ENCODE peak calls at places on chromosome X, in seven cellular contexts. One of them, this sample, is unnamed.

GRCh38 chrX:129877401-129877800 is 28.6 kb upstream of the UTP14A start:
- DNase-seq in MCF 10A: no peak
- DNase-seq in A549: no peak
- DNase-seq in stimulated activated CD8-positive, alpha-beta memory T cell treated with anti-CD3 and anti-CD28 coated beads, Interleukin-15, amount 100 ng/mL, for 48 hours: no peak
- DNase-seq in stimulated activated CD4-positive, alpha-beta T cell treated with anti-CD3 and anti-CD28 coated beads, Interleukin-2, amount 100 ng/mL, for 4 hours: no peak
- DNase-seq in WERI-Rb-1: no peak
- DNase-seq in activated CD8-positive, alpha-beta T cell treated with anti-CD3 and anti-CD28 coated beads for 36 hours: no peak
- DNase-seq in this sample: no peak

GRCh38 chrX:19886888-19887531 is 390 bp downstream of the SH3KBP1 start:
- DNase-seq in activated CD8-positive, alpha-beta T cell treated with anti-CD3 and anti-CD28 coated beads for 36 hours: peak
- DNase-seq in stimulated activated CD4-positive, alpha-beta T cell treated with anti-CD3 and anti-CD28 coated beads, Interleukin-2, amount 100 ng/mL, for 4 hours: no peak
- DNase-seq in A549: peak
- DNase-seq in WERI-Rb-1: peak
- DNase-seq in MCF 10A: no peak
- DNase-seq in stimulated activated CD8-positive, alpha-beta memory T cell treated with anti-CD3 and anti-CD28 coated beads, Interleukin-15, amount 100 ng/mL, for 48 hours: no peak
- DNase-seq in this sample: no peak

GRCh38 chrX:13647709-13648212 is 5.2 kb upstream of the TCEANC start:
- DNase-seq in activated CD8-positive, alpha-beta T cell treated with anti-CD3 and anti-CD28 coated beads for 36 hours: peak
- DNase-seq in A549: no peak
- DNase-seq in stimulated activated CD8-positive, alpha-beta memory T cell treated with anti-CD3 and anti-CD28 coated beads, Interleukin-15, amount 100 ng/mL, for 48 hours: peak
- DNase-seq in stimulated activated CD4-positive, alpha-beta T cell treated with anti-CD3 and anti-CD28 coated beads, Interleukin-2, amount 100 ng/mL, for 4 hours: peak
- DNase-seq in WERI-Rb-1: no peak
- DNase-seq in MCF 10A: peak
- DNase-seq in this sample: no peak

GRCh38 chrX:151081016-151081415 is 95.4 kb upstream of the GPR50 start:
- DNase-seq in MCF 10A: no peak
- DNase-seq in A549: no peak
- DNase-seq in WERI-Rb-1: no peak
- DNase-seq in stimulated activated CD4-positive, alpha-beta T cell treated with anti-CD3 and anti-CD28 coated beads, Interleukin-2, amount 100 ng/mL, for 4 hours: no peak
- DNase-seq in stimulated activated CD8-positive, alpha-beta memory T cell treated with anti-CD3 and anti-CD28 coated beads, Interleukin-15, amount 100 ng/mL, for 48 hours: no peak
- DNase-seq in activated CD8-positive, alpha-beta T cell treated with anti-CD3 and anti-CD28 coated beads for 36 hours: no peak
- DNase-seq in this sample: no peak

GRCh38 chrX:153970398-153971123 is 1.1 kb downstream of the HCFC1 start:
- DNase-seq in stimulated activated CD4-positive, alpha-beta T cell treated with anti-CD3 and anti-CD28 coated beads, Interleukin-2, amount 100 ng/mL, for 4 hours: no peak
- DNase-seq in A549: no peak
- DNase-seq in MCF 10A: peak
- DNase-seq in WERI-Rb-1: peak
- DNase-seq in stimulated activated CD8-positive, alpha-beta memory T cell treated with anti-CD3 and anti-CD28 coated beads, Interleukin-15, amount 100 ng/mL, for 48 hours: no peak
- DNase-seq in activated CD8-positive, alpha-beta T cell treated with anti-CD3 and anti-CD28 coated beads for 36 hours: no peak
- DNase-seq in this sample: peak

GRCh38 chrX:71666240-71667223 is 814 bp upstream of the LOC101059915 start:
- DNase-seq in MCF 10A: no peak
- DNase-seq in stimulated activated CD4-positive, alpha-beta T cell treated with anti-CD3 and anti-CD28 coated beads, Interleukin-2, amount 100 ng/mL, for 4 hours: no peak
- DNase-seq in WERI-Rb-1: no peak
- DNase-seq in A549: no peak
- DNase-seq in activated CD8-positive, alpha-beta T cell treated with anti-CD3 and anti-CD28 coated beads for 36 hours: no peak
- DNase-seq in stimulated activated CD8-positive, alpha-beta memory T cell treated with anti-CD3 and anti-CD28 coated beads, Interleukin-15, amount 100 ng/mL, for 48 hours: no peak
- DNase-seq in this sample: no peak

GRCh38 chrX:69065451-69065850 is 99.8 kb downstream of the PJA1 start:
- DNase-seq in stimulated activated CD8-positive, alpha-beta memory T cell treated with anti-CD3 and anti-CD28 coated beads, Interleukin-15, amount 100 ng/mL, for 48 hours: no peak
- DNase-seq in MCF 10A: peak
- DNase-seq in stimulated activated CD4-positive, alpha-beta T cell treated with anti-CD3 and anti-CD28 coated beads, Interleukin-2, amount 100 ng/mL, for 4 hours: no peak
- DNase-seq in A549: no peak
- DNase-seq in WERI-Rb-1: no peak
- DNase-seq in activated CD8-positive, alpha-beta T cell treated with anti-CD3 and anti-CD28 coated beads for 36 hours: no peak
- DNase-seq in this sample: no peak

GRCh38 chrX:30665471-30665870 is 12.2 kb downstream of the GK start:
- DNase-seq in WERI-Rb-1: no peak
- DNase-seq in stimulated activated CD4-positive, alpha-beta T cell treated with anti-CD3 and anti-CD28 coated beads, Interleukin-2, amount 100 ng/mL, for 4 hours: no peak
- DNase-seq in MCF 10A: no peak
- DNase-seq in activated CD8-positive, alpha-beta T cell treated with anti-CD3 and anti-CD28 coated beads for 36 hours: no peak
- DNase-seq in A549: no peak
- DNase-seq in stimulated activated CD8-positive, alpha-beta memory T cell treated with anti-CD3 and anti-CD28 coated beads, Interleukin-15, amount 100 ng/mL, for 48 hours: no peak
- DNase-seq in this sample: no peak

GRCh38 chrX:1164322-1165288 is 47.8 kb downstream of the CRLF2 start:
- DNase-seq in activated CD8-positive, alpha-beta T cell treated with anti-CD3 and anti-CD28 coated beads for 36 hours: peak
- DNase-seq in stimulated activated CD4-positive, alpha-beta T cell treated with anti-CD3 and anti-CD28 coated beads, Interleukin-2, amount 100 ng/mL, for 4 hours: no peak
- DNase-seq in WERI-Rb-1: no peak
- DNase-seq in stimulated activated CD8-positive, alpha-beta memory T cell treated with anti-CD3 and anti-CD28 coated beads, Interleukin-15, amount 100 ng/mL, for 48 hours: no peak
- DNase-seq in A549: peak
- DNase-seq in MCF 10A: no peak
- DNase-seq in this sample: no peak

GRCh38 chrX:40006025-40007017 is 91.4 kb downstream of the BCOR start:
- DNase-seq in A549: no peak
- DNase-seq in activated CD8-positive, alpha-beta T cell treated with anti-CD3 and anti-CD28 coated beads for 36 hours: peak
- DNase-seq in stimulated activated CD4-positive, alpha-beta T cell treated with anti-CD3 and anti-CD28 coated beads, Interleukin-2, amount 100 ng/mL, for 4 hours: no peak
- DNase-seq in stimulated activated CD8-positive, alpha-beta memory T cell treated with anti-CD3 and anti-CD28 coated beads, Interleukin-15, amount 100 ng/mL, for 48 hours: no peak
- DNase-seq in WERI-Rb-1: peak
- DNase-seq in MCF 10A: peak
- DNase-seq in this sample: no peak

GRCh38 chrX:30979271-30979670 is 90.2 kb upstream of the TAB3 start:
- DNase-seq in activated CD8-positive, alpha-beta T cell treated with anti-CD3 and anti-CD28 coated beads for 36 hours: no peak
- DNase-seq in MCF 10A: no peak
- DNase-seq in stimulated activated CD4-positive, alpha-beta T cell treated with anti-CD3 and anti-CD28 coated beads, Interleukin-2, amount 100 ng/mL, for 4 hours: no peak
- DNase-seq in WERI-Rb-1: no peak
- DNase-seq in stimulated activated CD8-positive, alpha-beta memory T cell treated with anti-CD3 and anti-CD28 coated beads, Interleukin-15, amount 100 ng/mL, for 48 hours: no peak
- DNase-seq in A549: no peak
- DNase-seq in this sample: no peak

GRCh38 chrX:69014200-69014599 is 151.1 kb downstream of the PJA1 start:
- DNase-seq in WERI-Rb-1: no peak
- DNase-seq in stimulated activated CD4-positive, alpha-beta T cell treated with anti-CD3 and anti-CD28 coated beads, Interleukin-2, amount 100 ng/mL, for 4 hours: no peak
- DNase-seq in MCF 10A: no peak
- DNase-seq in stimulated activated CD8-positive, alpha-beta memory T cell treated with anti-CD3 and anti-CD28 coated beads, Interleukin-15, amount 100 ng/mL, for 48 hours: no peak
- DNase-seq in activated CD8-positive, alpha-beta T cell treated with anti-CD3 and anti-CD28 coated beads for 36 hours: no peak
- DNase-seq in A549: no peak
- DNase-seq in this sample: no peak

GRCh38 chrX:37883196-37883595 is 35.8 kb upstream of the DYNLT3 start:
- DNase-seq in A549: no peak
- DNase-seq in WERI-Rb-1: no peak
- DNase-seq in stimulated activated CD4-positive, alpha-beta T cell treated with anti-CD3 and anti-CD28 coated beads, Interleukin-2, amount 100 ng/mL, for 4 hours: no peak
- DNase-seq in stimulated activated CD8-positive, alpha-beta memory T cell treated with anti-CD3 and anti-CD28 coated beads, Interleukin-15, amount 100 ng/mL, for 48 hours: no peak
- DNase-seq in MCF 10A: no peak
- DNase-seq in activated CD8-positive, alpha-beta T cell treated with anti-CD3 and anti-CD28 coated beads for 36 hours: no peak
- DNase-seq in this sample: no peak

GRCh38 chrX:37998586-37999267 is 7.6 kb upstream of the SYTL5 start:
- DNase-seq in A549: peak
- DNase-seq in activated CD8-positive, alpha-beta T cell treated with anti-CD3 and anti-CD28 coated beads for 36 hours: no peak
- DNase-seq in stimulated activated CD8-positive, alpha-beta memory T cell treated with anti-CD3 and anti-CD28 coated beads, Interleukin-15, amount 100 ng/mL, for 48 hours: no peak
- DNase-seq in stimulated activated CD4-positive, alpha-beta T cell treated with anti-CD3 and anti-CD28 coated beads, Interleukin-2, amount 100 ng/mL, for 4 hours: no peak
- DNase-seq in WERI-Rb-1: no peak
- DNase-seq in MCF 10A: peak
- DNase-seq in this sample: no peak

GRCh38 chrX:16103625-16104024 is 19.7 kb upstream of the GRPR start:
- DNase-seq in A549: no peak
- DNase-seq in activated CD8-positive, alpha-beta T cell treated with anti-CD3 and anti-CD28 coated beads for 36 hours: no peak
- DNase-seq in WERI-Rb-1: no peak
- DNase-seq in stimulated activated CD8-positive, alpha-beta memory T cell treated with anti-CD3 and anti-CD28 coated beads, Interleukin-15, amount 100 ng/mL, for 48 hours: no peak
- DNase-seq in stimulated activated CD4-positive, alpha-beta T cell treated with anti-CD3 and anti-CD28 coated beads, Interleukin-2, amount 100 ng/mL, for 4 hours: no peak
- DNase-seq in MCF 10A: no peak
- DNase-seq in this sample: no peak

GRCh38 chrX:30799327-30799726 is 89.7 kb downstream of the TAB3 start:
- DNase-seq in MCF 10A: no peak
- DNase-seq in activated CD8-positive, alpha-beta T cell treated with anti-CD3 and anti-CD28 coated beads for 36 hours: no peak
- DNase-seq in A549: no peak
- DNase-seq in stimulated activated CD8-positive, alpha-beta memory T cell treated with anti-CD3 and anti-CD28 coated beads, Interleukin-15, amount 100 ng/mL, for 48 hours: no peak
- DNase-seq in WERI-Rb-1: no peak
- DNase-seq in stimulated activated CD4-positive, alpha-beta T cell treated with anti-CD3 and anti-CD28 coated beads, Interleukin-2, amount 100 ng/mL, for 4 hours: no peak
- DNase-seq in this sample: no peak

GRCh38 chrX:69424161-69424560 is 80.0 kb upstream of the NALF2 start:
- DNase-seq in MCF 10A: peak
- DNase-seq in stimulated activated CD4-positive, alpha-beta T cell treated with anti-CD3 and anti-CD28 coated beads, Interleukin-2, amount 100 ng/mL, for 4 hours: no peak
- DNase-seq in stimulated activated CD8-positive, alpha-beta memory T cell treated with anti-CD3 and anti-CD28 coated beads, Interleukin-15, amount 100 ng/mL, for 48 hours: no peak
- DNase-seq in WERI-Rb-1: peak
- DNase-seq in activated CD8-positive, alpha-beta T cell treated with anti-CD3 and anti-CD28 coated beads for 36 hours: no peak
- DNase-seq in A549: no peak
- DNase-seq in this sample: no peak

GRCh38 chrX:1163231-1163630 is 49.2 kb downstream of the CRLF2 start:
- DNase-seq in A549: no peak
- DNase-seq in WERI-Rb-1: no peak
- DNase-seq in MCF 10A: no peak
- DNase-seq in activated CD8-positive, alpha-beta T cell treated with anti-CD3 and anti-CD28 coated beads for 36 hours: no peak
- DNase-seq in stimulated activated CD4-positive, alpha-beta T cell treated with anti-CD3 and anti-CD28 coated beads, Interleukin-2, amount 100 ng/mL, for 4 hours: no peak
- DNase-seq in stimulated activated CD8-positive, alpha-beta memory T cell treated with anti-CD3 and anti-CD28 coated beads, Interleukin-15, amount 100 ng/mL, for 48 hours: no peak
- DNase-seq in this sample: no peak

GRCh38 chrX:70762285-70762684 is 146.2 kb downstream of the TEX11 start:
- DNase-seq in activated CD8-positive, alpha-beta T cell treated with anti-CD3 and anti-CD28 coated beads for 36 hours: no peak
- DNase-seq in stimulated activated CD8-positive, alpha-beta memory T cell treated with anti-CD3 and anti-CD28 coated beads, Interleukin-15, amount 100 ng/mL, for 48 hours: no peak
- DNase-seq in A549: no peak
- DNase-seq in WERI-Rb-1: no peak
- DNase-seq in MCF 10A: no peak
- DNase-seq in stimulated activated CD4-positive, alpha-beta T cell treated with anti-CD3 and anti-CD28 coated beads, Interleukin-2, amount 100 ng/mL, for 4 hours: no peak
- DNase-seq in this sample: no peak

GRCh38 chrX:18617351-18617750 is 54.6 kb downstream of the RS1 start:
- DNase-seq in stimulated activated CD4-positive, alpha-beta T cell treated with anti-CD3 and anti-CD28 coated beads, Interleukin-2, amount 100 ng/mL, for 4 hours: no peak
- DNase-seq in A549: peak
- DNase-seq in MCF 10A: peak
- DNase-seq in activated CD8-positive, alpha-beta T cell treated with anti-CD3 and anti-CD28 coated beads for 36 hours: no peak
- DNase-seq in stimulated activated CD8-positive, alpha-beta memory T cell treated with anti-CD3 and anti-CD28 coated beads, Interleukin-15, amount 100 ng/mL, for 48 hours: no peak
- DNase-seq in WERI-Rb-1: no peak
- DNase-seq in this sample: no peak

GRCh38 chrX:27815209-27815608 is 7.4 kb downstream of the MAGEB10 start:
- DNase-seq in A549: peak
- DNase-seq in stimulated activated CD4-positive, alpha-beta T cell treated with anti-CD3 and anti-CD28 coated beads, Interleukin-2, amount 100 ng/mL, for 4 hours: no peak
- DNase-seq in MCF 10A: peak
- DNase-seq in activated CD8-positive, alpha-beta T cell treated with anti-CD3 and anti-CD28 coated beads for 36 hours: no peak
- DNase-seq in stimulated activated CD8-positive, alpha-beta memory T cell treated with anti-CD3 and anti-CD28 coated beads, Interleukin-15, amount 100 ng/mL, for 48 hours: no peak
- DNase-seq in WERI-Rb-1: no peak
- DNase-seq in this sample: no peak